ENCODE peak calls at places on chromosome 7, in six cellular contexts. N is stimulated activated CD8-positive, alpha-beta memory T cell treated with anti-CD3 and anti-CD28 coated beads, Interleukin-4, amount 100 ng/mL, for 24 hours; M is activated CD8-positive, alpha-beta memory T cell treated with anti-CD3 and anti-CD28 coated beads for 24 hours; G is Jurkat, Clone E6-1; A is OCI-LY7; Y is CD8-positive, alpha-beta T cell. K is an unnamed sample.

GRCh38 chr7:17236603-17237002 is 61.8 kb upstream of the AHR start:
- DNase-seq in N (no peak), M (no peak), G (no peak), A (no peak), Y (no peak), K (no peak)

GRCh38 chr7:138125119-138125518 is 48.9 kb downstream of the AKR1D1 start:
- DNase-seq in N (no peak), M (no peak), G (no peak), A (no peak), Y (no peak), K (no peak)

GRCh38 chr7:91082038-91082437 is 182.2 kb upstream of the FZD1 start:
- DNase-seq in N (no peak), M (no peak), G (no peak), A (no peak), Y (no peak), K (no peak)

GRCh38 chr7:12493866-12494265 is 76.7 kb upstream of the SCIN start:
- DNase-seq in N (no peak), M (no peak), G (no peak), A (no peak), Y (no peak), K (no peak)

GRCh38 chr7:108308276-108308675 is 148.0 kb downstream of the NRCAM start:
- DNase-seq in N (no peak), M (no peak), G (no peak), A (no peak), Y (no peak), K (no peak)

GRCh38 chr7:45130910-45131309 is 19.4 kb upstream of the TBRG4 start:
- DNase-seq in N (no peak), M (no peak), G (no peak), A (no peak), Y (no peak), K (no peak)

GRCh38 chr7:1713502-1714484 is 43.7 kb downstream of the ELFN1 start:
- DNase-seq in N (no peak), M (no peak), G (no peak), A (no peak), Y (no peak), K (peak)

GRCh38 chr7:26046150-26046549 is 105.8 kb upstream of the NFE2L3 start:
- DNase-seq in N (no peak), M (no peak), G (no peak), A (no peak), Y (no peak), K (no peak)

GRCh38 chr7:28435732-28436378 is 23.5 kb downstream of the CREB5 start:
- DNase-seq in N (no peak), M (no peak), G (no peak), A (no peak), Y (no peak), K (peak)

GRCh38 chr7:122626785-122627184 is 72.1 kb downstream of the RNF133 start:
- DNase-seq in N (no peak), M (no peak), G (no peak), A (no peak), Y (no peak), K (peak)

GRCh38 chr7:4772306-4772705 is 3.1 kb upstream of the AP5Z1 start:
- DNase-seq in N (no peak), M (no peak), G (no peak), A (no peak), Y (no peak), K (no peak)

GRCh38 chr7:50558380-50559051 is 6.7 kb downstream of the DDC start:
- DNase-seq in N (no peak), M (no peak), G (no peak), A (no peak), Y (no peak), K (peak)

GRCh38 chr7:36736090-36736826 is 12.0 kb upstream of the AOAH start:
- DNase-seq in N (no peak), M (no peak), G (no peak), A (no peak), Y (no peak), K (no peak)

GRCh38 chr7:158112571-158113320 is 474.9 kb downstream of the PTPRN2 start:
- DNase-seq in N (no peak), M (peak), G (no peak), A (no peak), Y (no peak), K (no peak)

GRCh38 chr7:69049341-69049740 is 548.9 kb upstream of the AUTS2 start:
- DNase-seq in N (no peak), M (no peak), G (no peak), A (no peak), Y (no peak), K (no peak)

GRCh38 chr7:47400741-47401206 is 181.1 kb downstream of the TNS3 start:
- DNase-seq in N (no peak), M (no peak), G (no peak), A (no peak), Y (no peak), K (no peak)

GRCh38 chr7:55887786-55888185 is 530 bp downstream of the ZNF713 start:
- DNase-seq in N (no peak), M (no peak), G (no peak), A (peak), Y (no peak), K (peak)

GRCh38 chr7:143456992-143457793 is 13.9 kb downstream of the TAS2R60 start:
- DNase-seq in N (no peak), M (no peak), G (no peak), A (no peak), Y (no peak), K (no peak)

GRCh38 chr7:33248663-33249062 is 119.3 kb downstream of the BBS9 start:
- DNase-seq in N (no peak), M (no peak), G (no peak), A (no peak), Y (no peak), K (no peak)

GRCh38 chr7:99090811-99091582 is 52.9 kb downstream of the SMURF1 start:
- DNase-seq in N (no peak), M (no peak), G (no peak), A (no peak), Y (no peak), K (no peak)

GRCh38 chr7:46545790-46546189 is 624.7 kb upstream of the IGFBP3 start:
- DNase-seq in N (no peak), M (no peak), G (no peak), A (no peak), Y (no peak), K (no peak)

GRCh38 chr7:157355784-157356511 is 19.1 kb downstream of the DNAJB6 start:
- DNase-seq in N (no peak), M (no peak), G (no peak), A (no peak), Y (no peak), K (no peak)

GRCh38 chr7:155769701-155770100 is 42.6 kb downstream of the SHH start:
- DNase-seq in N (no peak), M (no peak), G (no peak), A (no peak), Y (no peak), K (no peak)

GRCh38 chr7:106486331-106486730 is 174.6 kb downstream of the CCDC71L start:
- DNase-seq in N (no peak), M (no peak), G (no peak), A (no peak), Y (no peak), K (no peak)

GRCh38 chr7:93117852-93118530 is at the start of gene SAMD9:
- DNase-seq in N (no peak), M (no peak), G (peak), A (peak), Y (peak), K (peak)

GRCh38 chr7:122902751-122903495 is 16.7 kb upstream of the CADPS2 start:
- DNase-seq in N (no peak), M (no peak), G (no peak), A (no peak), Y (no peak), K (no peak)

GRCh38 chr7:73721237-73721848 is 1.9 kb upstream of the STX1A start:
- DNase-seq in N (no peak), M (no peak), G (no peak), A (no peak), Y (no peak), K (no peak)

GRCh38 chr7:70670288-70670687 is 461.7 kb upstream of the GALNT17 start:
- DNase-seq in N (no peak), M (no peak), G (no peak), A (no peak), Y (no peak), K (no peak)

K was measured in NCI-H146.